ENCODE peak calls at places on chromosomes 3 and 15, in nine cellular contexts. One of them, this sample, is unnamed.

GRCh38 chr15:32838820-32839219 is 121.0 kb downstream of the GREM1 start:
- DNase-seq in GM12892: no peak
- DNase-seq in IMR-90: peak
- DNase-seq in body of pancreas: peak
- DNase-seq in breast epithelium: no peak
- DNase-seq in lower leg skin: no peak
- DNase-seq in right lobe of liver: no peak
- DNase-seq in thyroid gland: peak
- DNase-seq in ovary: no peak
- DNase-seq in this sample: no peak

GRCh38 chr3:20080956-20081554 is 40.8 kb downstream of the KAT2B start:
- DNase-seq in GM12892: no peak
- DNase-seq in IMR-90: peak
- DNase-seq in body of pancreas: peak
- DNase-seq in breast epithelium: peak
- DNase-seq in lower leg skin: peak
- DNase-seq in right lobe of liver: peak
- DNase-seq in thyroid gland: peak
- DNase-seq in ovary: no peak
- DNase-seq in this sample: no peak

GRCh38 chr3:158127250-158128219 is 17.6 kb downstream of the RSRC1 start:
- DNase-seq in GM12892: no peak
- DNase-seq in IMR-90: peak
- DNase-seq in body of pancreas: no peak
- DNase-seq in breast epithelium: no peak
- DNase-seq in lower leg skin: no peak
- DNase-seq in right lobe of liver: no peak
- DNase-seq in thyroid gland: no peak
- DNase-seq in ovary: no peak
- DNase-seq in this sample: no peak

GRCh38 chr15:39925112-39925830 is 5.2 kb upstream of the GPR176 start:
- DNase-seq in GM12892: no peak
- DNase-seq in IMR-90: peak
- DNase-seq in body of pancreas: no peak
- DNase-seq in breast epithelium: no peak
- DNase-seq in lower leg skin: no peak
- DNase-seq in right lobe of liver: no peak
- DNase-seq in thyroid gland: no peak
- DNase-seq in ovary: no peak
- DNase-seq in this sample: no peak

GRCh38 chr3:99646107-99646435 is 7.7 kb downstream of the COL8A1 start:
- DNase-seq in GM12892: no peak
- DNase-seq in IMR-90: no peak
- DNase-seq in body of pancreas: no peak
- DNase-seq in breast epithelium: no peak
- DNase-seq in lower leg skin: no peak
- DNase-seq in right lobe of liver: no peak
- DNase-seq in thyroid gland: no peak
- DNase-seq in ovary: no peak
- DNase-seq in this sample: no peak

GRCh38 chr3:56596441-56596840 is 39.5 kb downstream of the CCDC66 start:
- DNase-seq in GM12892: no peak
- DNase-seq in IMR-90: no peak
- DNase-seq in body of pancreas: no peak
- DNase-seq in breast epithelium: no peak
- DNase-seq in lower leg skin: no peak
- DNase-seq in right lobe of liver: no peak
- DNase-seq in thyroid gland: no peak
- DNase-seq in ovary: no peak
- DNase-seq in this sample: no peak

GRCh38 chr3:157914882-157915281 is 191.3 kb downstream of the SHOX2 start:
- DNase-seq in GM12892: no peak
- DNase-seq in IMR-90: no peak
- DNase-seq in body of pancreas: no peak
- DNase-seq in breast epithelium: no peak
- DNase-seq in lower leg skin: no peak
- DNase-seq in right lobe of liver: no peak
- DNase-seq in thyroid gland: no peak
- DNase-seq in ovary: no peak
- DNase-seq in this sample: no peak

GRCh38 chr3:123688241-123688747 is 103.4 kb upstream of the HACD2 start:
- DNase-seq in GM12892: no peak
- DNase-seq in IMR-90: peak
- DNase-seq in body of pancreas: no peak
- DNase-seq in breast epithelium: no peak
- DNase-seq in lower leg skin: no peak
- DNase-seq in right lobe of liver: no peak
- DNase-seq in thyroid gland: no peak
- DNase-seq in ovary: no peak
- DNase-seq in this sample: no peak

GRCh38 chr3:142081178-142081577 is 68.2 kb downstream of the TFDP2 start:
- DNase-seq in GM12892: no peak
- DNase-seq in IMR-90: no peak
- DNase-seq in body of pancreas: no peak
- DNase-seq in breast epithelium: no peak
- DNase-seq in lower leg skin: no peak
- DNase-seq in right lobe of liver: no peak
- DNase-seq in thyroid gland: no peak
- DNase-seq in ovary: no peak
- DNase-seq in this sample: no peak

GRCh38 chr3:40332684-40333083 is 23.2 kb downstream of the EIF1B start:
- DNase-seq in GM12892: no peak
- DNase-seq in IMR-90: no peak
- DNase-seq in body of pancreas: no peak
- DNase-seq in breast epithelium: no peak
- DNase-seq in lower leg skin: no peak
- DNase-seq in right lobe of liver: no peak
- DNase-seq in thyroid gland: no peak
- DNase-seq in ovary: no peak
- DNase-seq in this sample: no peak

DNA sequence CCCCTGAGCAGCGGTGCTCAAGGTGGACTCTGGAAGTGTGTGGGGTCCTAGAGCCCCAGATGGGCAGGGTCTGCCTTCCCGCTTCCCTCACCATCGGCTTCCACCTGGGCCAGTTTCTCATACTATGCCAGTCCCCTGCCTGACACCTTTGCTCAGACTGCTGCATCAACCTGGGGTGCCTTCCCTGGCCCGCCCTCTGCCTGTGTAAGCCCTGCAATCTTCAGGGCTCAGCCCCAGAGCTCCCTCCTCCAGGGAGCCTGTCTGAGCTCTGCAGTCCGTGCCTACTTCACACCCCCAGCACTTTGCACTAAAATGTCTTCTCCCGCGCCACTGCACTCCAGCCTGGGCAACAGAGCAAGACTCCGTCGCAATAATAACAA is 13.1 kb downstream of the CSK start:
- DNase-seq in GM12892: no peak
- DNase-seq in IMR-90: no peak
- DNase-seq in body of pancreas: no peak
- DNase-seq in breast epithelium: no peak
- DNase-seq in lower leg skin: no peak
- DNase-seq in right lobe of liver: no peak
- DNase-seq in thyroid gland: no peak
- DNase-seq in ovary: no peak
- DNase-seq in this sample: no peak
- TF ChIP-seq POLR2A in GM12892: no peak
- TF ChIP-seq POLR2A in IMR-90: no peak
- TF ChIP-seq POLR2A in body of pancreas: no peak
- TF ChIP-seq POLR2A in breast epithelium: no peak
- TF ChIP-seq POLR2A in lower leg skin: no peak
- TF ChIP-seq POLR2A in right lobe of liver: no peak
- TF ChIP-seq POLR2A in thyroid gland: no peak
- TF ChIP-seq POLR2A in ovary: no peak
- TF ChIP-seq POLR2A in this sample: no peak

GRCh38 chr3:76668653-76669052 is 371.2 kb upstream of the ROBO2 start:
- DNase-seq in GM12892: no peak
- DNase-seq in IMR-90: no peak
- DNase-seq in body of pancreas: no peak
- DNase-seq in breast epithelium: no peak
- DNase-seq in lower leg skin: no peak
- DNase-seq in right lobe of liver: no peak
- DNase-seq in thyroid gland: no peak
- DNase-seq in ovary: no peak
- DNase-seq in this sample: no peak

GRCh38 chr3:76669305-76669704 is 370.6 kb upstream of the ROBO2 start:
- DNase-seq in GM12892: no peak
- DNase-seq in IMR-90: no peak
- DNase-seq in body of pancreas: no peak
- DNase-seq in breast epithelium: no peak
- DNase-seq in lower leg skin: no peak
- DNase-seq in right lobe of liver: no peak
- DNase-seq in thyroid gland: no peak
- DNase-seq in ovary: no peak
- DNase-seq in this sample: no peak

DNA sequence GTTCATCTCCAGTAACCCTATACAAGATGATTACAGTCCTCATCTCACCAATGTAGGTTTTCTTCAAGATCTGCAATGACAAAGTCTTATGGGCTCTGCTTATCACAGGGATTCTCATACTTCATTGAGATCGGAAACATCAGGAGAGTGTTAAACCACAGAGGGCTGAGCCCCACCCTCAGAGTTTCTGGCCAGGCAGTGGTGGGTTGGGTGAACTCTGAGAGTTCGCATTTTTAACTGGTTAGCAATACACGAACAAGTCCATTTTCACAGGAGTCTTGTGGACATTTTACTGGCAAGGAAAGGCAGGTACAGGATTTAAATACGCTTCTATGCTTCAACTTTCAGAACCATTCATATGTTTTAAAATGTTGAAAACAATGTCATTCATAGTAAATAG is 366.7 kb upstream of the ROBO2 start:
- DNase-seq in GM12892: no peak
- DNase-seq in IMR-90: no peak
- DNase-seq in body of pancreas: no peak
- DNase-seq in breast epithelium: no peak
- DNase-seq in lower leg skin: no peak
- DNase-seq in right lobe of liver: no peak
- DNase-seq in thyroid gland: no peak
- DNase-seq in ovary: no peak
- DNase-seq in this sample: no peak
- TF ChIP-seq POLR2A in GM12892: no peak
- TF ChIP-seq POLR2A in IMR-90: no peak
- TF ChIP-seq POLR2A in body of pancreas: no peak
- TF ChIP-seq POLR2A in breast epithelium: no peak
- TF ChIP-seq POLR2A in lower leg skin: no peak
- TF ChIP-seq POLR2A in right lobe of liver: no peak
- TF ChIP-seq POLR2A in thyroid gland: no peak
- TF ChIP-seq POLR2A in ovary: no peak
- TF ChIP-seq POLR2A in this sample: no peak

GRCh38 chr3:180325958-180326357 is 276.0 kb upstream of the TTC14 start:
- DNase-seq in GM12892: no peak
- DNase-seq in IMR-90: no peak
- DNase-seq in body of pancreas: no peak
- DNase-seq in breast epithelium: no peak
- DNase-seq in lower leg skin: no peak
- DNase-seq in right lobe of liver: no peak
- DNase-seq in thyroid gland: no peak
- DNase-seq in ovary: no peak
- DNase-seq in this sample: no peak

GRCh38 chr3:180322829-180323228 is 279.1 kb upstream of the TTC14 start:
- DNase-seq in GM12892: no peak
- DNase-seq in IMR-90: no peak
- DNase-seq in body of pancreas: no peak
- DNase-seq in breast epithelium: no peak
- DNase-seq in lower leg skin: no peak
- DNase-seq in right lobe of liver: no peak
- DNase-seq in thyroid gland: no peak
- DNase-seq in ovary: no peak
- DNase-seq in this sample: no peak

GRCh38 chr3:180329187-180329586 is 272.8 kb upstream of the TTC14 start:
- DNase-seq in GM12892: no peak
- DNase-seq in IMR-90: no peak
- DNase-seq in body of pancreas: no peak
- DNase-seq in breast epithelium: no peak
- DNase-seq in lower leg skin: no peak
- DNase-seq in right lobe of liver: no peak
- DNase-seq in thyroid gland: no peak
- DNase-seq in ovary: no peak
- DNase-seq in this sample: no peak

GRCh38 chr3:180324791-180325190 is 277.2 kb upstream of the TTC14 start:
- DNase-seq in GM12892: no peak
- DNase-seq in IMR-90: no peak
- DNase-seq in body of pancreas: no peak
- DNase-seq in breast epithelium: no peak
- DNase-seq in lower leg skin: no peak
- DNase-seq in right lobe of liver: peak
- DNase-seq in thyroid gland: no peak
- DNase-seq in ovary: no peak
- DNase-seq in this sample: no peak

DNA sequence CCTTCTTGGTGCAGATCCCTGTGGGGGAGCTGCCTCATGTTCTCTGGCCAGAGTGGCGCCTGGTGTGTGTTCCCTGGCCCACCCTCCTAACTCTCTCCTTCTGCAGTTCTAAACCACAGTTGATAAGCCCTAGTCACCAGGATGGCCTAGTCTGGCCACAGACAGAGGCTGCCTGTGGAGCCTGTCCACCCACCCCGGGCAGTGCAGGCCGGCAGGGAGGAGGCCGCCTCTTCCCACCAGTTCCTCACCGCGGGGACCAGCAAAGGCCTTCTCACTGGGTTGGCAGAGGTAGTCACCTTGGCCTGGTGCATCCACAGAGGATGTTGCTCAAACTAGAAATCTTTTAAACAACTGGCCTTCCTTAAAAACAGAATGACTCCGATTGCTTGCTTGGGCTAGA is 276.4 kb upstream of the TTC14 start:
- DNase-seq in GM12892: no peak
- DNase-seq in IMR-90: no peak
- DNase-seq in body of pancreas: no peak
- DNase-seq in breast epithelium: no peak
- DNase-seq in lower leg skin: no peak
- DNase-seq in right lobe of liver: no peak
- DNase-seq in thyroid gland: no peak
- DNase-seq in ovary: no peak
- DNase-seq in this sample: no peak
- TF ChIP-seq POLR2A in GM12892: no peak
- TF ChIP-seq POLR2A in IMR-90: no peak
- TF ChIP-seq POLR2A in body of pancreas: no peak
- TF ChIP-seq POLR2A in breast epithelium: no peak
- TF ChIP-seq POLR2A in lower leg skin: no peak
- TF ChIP-seq POLR2A in right lobe of liver: no peak
- TF ChIP-seq POLR2A in thyroid gland: no peak
- TF ChIP-seq POLR2A in ovary: no peak
- TF ChIP-seq POLR2A in this sample: no peak

DNA sequence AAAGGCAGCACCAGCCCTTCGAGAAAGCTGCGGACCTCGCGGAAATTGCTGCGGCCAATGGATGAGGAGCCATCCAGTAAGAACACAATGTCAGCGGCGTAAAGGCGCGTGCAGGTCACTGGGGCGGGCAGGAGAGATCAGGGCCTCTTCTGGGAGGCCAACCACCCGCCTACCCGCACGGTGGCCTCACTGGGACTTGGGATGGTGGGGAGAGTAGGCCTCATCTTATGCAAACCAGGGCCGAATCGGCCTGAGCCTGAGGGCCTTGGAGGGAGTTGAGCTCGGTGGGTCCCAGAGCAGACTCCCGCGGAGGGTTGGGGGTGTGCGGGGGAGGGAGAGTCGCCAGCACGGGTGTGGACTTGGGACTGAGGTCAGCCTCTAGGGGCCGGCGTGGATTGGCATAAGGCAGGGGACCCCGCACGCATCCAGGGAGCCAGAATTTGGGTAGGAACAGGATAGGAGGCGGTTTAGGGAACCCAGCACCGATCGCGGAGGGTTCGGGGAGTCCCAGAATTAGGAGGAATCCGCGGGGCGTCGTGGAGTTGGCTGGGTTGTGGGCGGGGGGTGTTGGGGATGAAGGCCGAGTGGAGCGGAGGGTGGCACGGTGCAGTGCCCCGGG is 589 bp downstream of the COL7A1 start:
- DNase-seq in GM12892: no peak
- DNase-seq in IMR-90: peak
- DNase-seq in body of pancreas: no peak
- DNase-seq in breast epithelium: no peak
- DNase-seq in lower leg skin: no peak
- DNase-seq in right lobe of liver: no peak
- DNase-seq in thyroid gland: no peak
- DNase-seq in ovary: no peak
- DNase-seq in this sample: no peak
- TF ChIP-seq POLR2A in GM12892: no peak
- TF ChIP-seq POLR2A in IMR-90: peak
- TF ChIP-seq POLR2A in body of pancreas: no peak
- TF ChIP-seq POLR2A in breast epithelium: no peak
- TF ChIP-seq POLR2A in lower leg skin: no peak
- TF ChIP-seq POLR2A in right lobe of liver: no peak
- TF ChIP-seq POLR2A in thyroid gland: no peak
- TF ChIP-seq POLR2A in ovary: no peak
- TF ChIP-seq POLR2A in this sample: no peak

This sample was measured in tibial nerve.